ENCODE peak calls at places on chromosomes 4 and X, in six cellular contexts. M is tibial artery, Z is MM.1S, U is sigmoid colon, W is lower lobe of right lung, Y is Karpas-422. V is an unnamed sample.

GRCh38 chrX:123083924-123084323 is 100.2 kb upstream of the GRIA3 start:
- DNase-seq in M (no peak), Z (no peak), U (no peak), W (no peak), Y (no peak), V (no peak)

GRCh38 chr4:147101678-147102077 is 156.0 kb upstream of the TTC29 start:
- DNase-seq in M (no peak), Z (no peak), U (no peak), W (no peak), Y (no peak), V (no peak)

GRCh38 chrX:55057691-55058249 is 17.1 kb upstream of the PAGE2B start:
- DNase-seq in M (no peak), Z (peak; percentile 40), U (no peak), W (no peak), Y (peak; percentile 75), V (no peak)

GRCh38 chr4:6463311-6464289 is 8.8 kb downstream of the PPP2R2C start:
- DNase-seq in M (peak; percentile 43), Z (no peak), U (peak; percentile 61), W (no peak), Y (no peak), V (no peak)

GRCh38 chr4:47500776-47501175 is 15.7 kb downstream of the ATP10D start:
- DNase-seq in M (no peak), Z (no peak), U (no peak), W (no peak), Y (no peak), V (no peak)

GRCh38 chrX:24148535-24149345 is 789 bp upstream of the ZFX start:
- DNase-seq in M (no peak), Z (no peak), U (peak; percentile 70), W (peak; percentile 49), Y (peak; percentile 70), V (no peak)

GRCh38 chr4:177016541-177017141 is 223.9 kb upstream of the VEGFC start:
- DNase-seq in M (no peak), Z (no peak), U (no peak), W (no peak), Y (no peak), V (no peak)

GRCh38 chr4:117811731-117812130 is 222.6 kb upstream of the NDST3 start:
- DNase-seq in M (no peak), Z (no peak), U (no peak), W (no peak), Y (no peak), V (no peak)

GRCh38 chr4:177740563-177740962 is 298.3 kb upstream of the AGA start:
- DNase-seq in M (no peak), Z (no peak), U (no peak), W (no peak), Y (no peak), V (no peak)

GRCh38 chr4:150149381-150149780 is 71.1 kb downstream of the DCLK2 start:
- DNase-seq in M (no peak), Z (no peak), U (no peak), W (no peak), Y (no peak), V (no peak)

GRCh38 chr4:140151700-140152014 is 2.3 kb downstream of the MAML3 start:
- DNase-seq in M (peak; percentile 89), Z (peak; percentile 79), U (peak; percentile 90), W (peak; percentile 87), Y (peak; percentile 94), V (peak; percentile 88)

GRCh38 chr4:74588350-74588749 is 143.4 kb downstream of the AREG start:
- DNase-seq in M (no peak), Z (no peak), U (no peak), W (no peak), Y (no peak), V (no peak)

GRCh38 chr4:52864816-52865215 is 2.7 kb downstream of the RASL11B start:
- DNase-seq in M (no peak), Z (no peak), U (no peak), W (no peak), Y (no peak), V (no peak)

GRCh38 chr4:1414831-1415680 is 8.8 kb upstream of the NKX1-1 start:
- DNase-seq in M (no peak), Z (no peak), U (peak; percentile 48), W (peak; percentile 32), Y (no peak), V (peak; percentile 67)

GRCh38 chrX:19462879-19463278 is 52.4 kb downstream of the MAP3K15 start:
- DNase-seq in M (no peak), Z (no peak), U (no peak), W (no peak), Y (no peak), V (no peak)

GRCh38 chrX:19462231-19462630 is 53.1 kb downstream of the MAP3K15 start:
- DNase-seq in M (no peak), Z (no peak), U (no peak), W (no peak), Y (no peak), V (no peak)

DNA sequence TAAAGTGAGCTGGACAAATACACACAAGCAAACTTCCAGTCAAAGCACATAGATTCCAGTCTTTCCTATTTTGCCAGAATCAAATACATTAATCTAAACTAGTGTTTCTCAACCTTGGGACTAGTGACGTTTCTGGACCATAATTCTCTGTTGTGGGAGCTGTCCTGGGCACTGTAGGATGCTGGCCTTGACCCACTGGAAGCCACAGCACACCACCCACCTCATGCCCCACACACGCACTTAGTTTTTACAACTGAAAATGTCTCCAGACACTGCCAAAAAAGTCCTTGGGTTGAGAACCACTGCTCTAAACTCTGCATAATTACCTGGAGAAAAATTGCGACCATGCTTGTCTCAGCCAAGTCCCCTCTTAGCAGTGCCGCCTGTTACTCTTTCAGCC is 57.6 kb downstream of the MAP3K15 start:
- DNase-seq in M (no peak), Z (no peak), U (no peak), W (no peak), Y (no peak), V (no peak)
- H3K27ac ChIP-seq in M (no peak overlapping the region), Z (no peak overlapping the region), U (no peak overlapping the region), W (no peak overlapping the region), Y (no peak overlapping the region), V (no peak overlapping the region)

DNA sequence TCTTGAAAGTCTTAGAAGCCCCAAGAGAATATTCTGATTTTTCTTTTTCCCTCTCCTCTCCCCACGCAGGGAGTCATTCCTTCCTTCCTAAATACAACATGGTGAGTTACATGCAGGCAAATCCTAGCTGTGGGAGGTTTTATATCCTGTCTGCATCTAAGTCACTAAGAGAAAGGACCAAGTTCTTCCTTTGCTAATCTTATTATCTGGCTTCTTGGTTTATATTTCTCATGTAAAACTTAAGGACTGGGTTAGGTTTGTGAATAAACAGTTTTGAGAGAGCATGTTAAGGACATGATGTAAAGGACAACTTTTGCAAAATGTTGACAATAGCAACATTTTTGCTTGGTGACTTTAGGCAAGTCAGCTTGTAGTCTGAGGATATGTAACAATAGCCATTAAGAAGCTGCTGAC is 5.1 kb upstream of the CXCL9 start:
- DNase-seq in M (no peak), Z (no peak), U (no peak), W (no peak), Y (no peak), V (no peak)
- H3K4me1 ChIP-seq in M (peaks cover 12% of the 10 kb centered on the region), Z (peaks cover 57% of the 10 kb centered on the region), U (peaks cover 11% of the 10 kb centered on the region), W (peaks cover 8% of the 10 kb centered on the region), Y (peaks cover 13% of the 10 kb centered on the region), V (no peaks in the 10 kb centered on the region)

DNA sequence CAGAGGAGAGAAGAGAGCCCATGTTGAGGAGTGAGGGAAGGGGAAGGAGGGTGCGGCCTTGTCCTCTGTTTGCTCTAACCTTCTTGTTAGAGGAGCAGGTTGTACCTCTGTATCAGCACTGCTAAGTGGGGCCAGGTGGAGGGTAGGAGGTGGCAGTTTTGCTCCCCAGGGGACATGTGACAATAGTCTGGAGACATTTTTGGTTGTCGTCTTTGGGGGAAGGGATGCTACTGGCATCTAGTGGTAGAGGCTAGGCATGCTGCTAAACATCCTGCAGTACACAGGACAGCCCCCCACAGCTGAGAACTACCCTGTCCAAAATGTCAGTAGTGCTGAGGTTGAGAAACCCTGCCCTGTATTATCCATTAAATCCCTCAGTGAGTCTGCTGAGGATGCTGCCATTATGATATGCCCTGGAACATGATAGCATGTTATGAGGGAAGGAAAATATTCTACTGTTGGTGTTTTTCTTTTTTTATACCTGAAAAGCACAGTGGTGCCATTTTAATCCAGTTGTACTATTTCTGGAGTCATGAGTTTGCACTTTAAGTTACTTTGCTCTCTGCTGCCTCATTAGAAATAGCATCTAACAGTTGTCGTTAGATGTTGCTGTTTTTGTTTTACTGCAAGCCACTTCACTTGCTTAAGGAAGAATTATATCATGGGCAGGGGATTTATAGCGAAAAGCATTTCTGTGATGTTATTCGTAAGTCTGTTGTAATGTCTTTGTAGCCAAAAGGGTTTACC is 90.6 kb downstream of the LRP2BP start:
- DNase-seq in M (no peak), Z (peak; percentile 91), U (no peak), W (peak; percentile 67), Y (peak; percentile 83), V (peak; percentile 63)
- H3K27ac ChIP-seq in M (no peak overlapping the region), Z (peak overlapping the region; percentile 98), U (no peak overlapping the region), W (peak overlapping the region; percentile 84), Y (peak overlapping the region; percentile 72), V (peak overlapping the region; percentile 75)

DNA sequence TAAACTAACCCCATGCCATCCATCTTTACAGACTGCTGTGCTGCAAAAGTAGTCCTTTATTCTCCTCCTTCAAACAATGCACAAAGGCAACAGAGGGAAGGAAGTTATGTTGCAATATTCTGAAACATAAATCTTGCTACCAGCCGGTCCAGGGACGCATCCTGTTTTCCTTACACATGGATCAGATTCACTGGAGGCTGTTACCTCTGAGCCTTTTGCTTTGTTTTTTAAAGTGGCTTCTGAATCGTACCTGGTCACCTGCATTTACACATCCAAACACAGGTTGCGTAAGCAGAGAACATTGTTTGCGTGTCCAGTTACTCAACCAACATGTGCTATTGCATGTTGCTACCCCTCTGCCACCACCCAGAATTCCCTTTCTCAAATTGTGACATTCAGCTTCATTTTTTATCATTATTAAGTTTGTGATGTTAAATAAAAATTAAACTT is 8.8 kb downstream of the PPARGC1A start:
- DNase-seq in M (no peak), Z (no peak), U (no peak), W (no peak), Y (no peak), V (no peak)
- H3K4me1 ChIP-seq in M (peaks cover 12% of the 10 kb centered on the region), Z (peaks cover 10% of the 10 kb centered on the region), U (peaks cover 36% of the 10 kb centered on the region), W (peaks cover 15% of the 10 kb centered on the region), Y (no peaks in the 10 kb centered on the region), V (peaks cover 8% of the 10 kb centered on the region)

GRCh38 chr4:169345207-169345788 is 74.5 kb upstream of the SH3RF1 start:
- DNase-seq in M (no peak), Z (no peak), U (no peak), W (no peak), Y (no peak), V (no peak)
- H3K27ac ChIP-seq in M (no peak overlapping the region), Z (no peak overlapping the region), U (no peak overlapping the region), W (no peak overlapping the region), Y (no peak overlapping the region), V (no peak overlapping the region)

V was measured in left lung.